ENCODE peak calls at places on chromosomes 1 and 21, in four cellular contexts. One of them, this sample, is unnamed.
A peak's percentile ranks its signal among the peaks of the same experiment; 100 is the strongest.

GRCh38 chr1:67285780-67286488 is 21.7 kb upstream of the IL12RB2 start:
- DNase-seq in RWPE1: peak; percentile 38
- DNase-seq in activated CD4-positive, CD25-positive, alpha-beta regulatory T cell treated with anti-CD3 and anti-CD28 coated beads, Interleukin-2, amount 50 U/mL, for 16 hours: no peak
- DNase-seq in upper lobe of left lung: no peak
- DNase-seq in this sample: no peak

GRCh38 chr1:68202239-68202832 is 30.0 kb downstream of the WLS start:
- DNase-seq in RWPE1: no peak
- DNase-seq in upper lobe of left lung: no peak
- DNase-seq in activated CD4-positive, CD25-positive, alpha-beta regulatory T cell treated with anti-CD3 and anti-CD28 coated beads, Interleukin-2, amount 50 U/mL, for 16 hours: no peak
- DNase-seq in this sample: no peak

GRCh38 chr1:147840909-147841308 is 61.7 kb upstream of the GJA8 start:
- DNase-seq in activated CD4-positive, CD25-positive, alpha-beta regulatory T cell treated with anti-CD3 and anti-CD28 coated beads, Interleukin-2, amount 50 U/mL, for 16 hours: no peak
- DNase-seq in RWPE1: no peak
- DNase-seq in upper lobe of left lung: no peak
- DNase-seq in this sample: no peak

GRCh38 chr1:223832637-223832943 is 13.2 kb downstream of the TP53BP2 start:
- DNase-seq in RWPE1: no peak
- DNase-seq in activated CD4-positive, CD25-positive, alpha-beta regulatory T cell treated with anti-CD3 and anti-CD28 coated beads, Interleukin-2, amount 50 U/mL, for 16 hours: no peak
- DNase-seq in upper lobe of left lung: peak; percentile 59
- DNase-seq in this sample: no peak

GRCh38 chr1:63320024-63320799 is 2.2 kb upstream of the FOXD3 start:
- DNase-seq in upper lobe of left lung: no peak
- DNase-seq in activated CD4-positive, CD25-positive, alpha-beta regulatory T cell treated with anti-CD3 and anti-CD28 coated beads, Interleukin-2, amount 50 U/mL, for 16 hours: no peak
- DNase-seq in RWPE1: no peak
- DNase-seq in this sample: peak; percentile 45

GRCh38 chr1:84283381-84283780 is 18.1 kb upstream of the SAMD13 start:
- DNase-seq in RWPE1: no peak
- DNase-seq in activated CD4-positive, CD25-positive, alpha-beta regulatory T cell treated with anti-CD3 and anti-CD28 coated beads, Interleukin-2, amount 50 U/mL, for 16 hours: no peak
- DNase-seq in upper lobe of left lung: no peak
- DNase-seq in this sample: no peak

GRCh38 chr1:213135572-213135971 is 84.5 kb downstream of the RPS6KC1 start:
- DNase-seq in activated CD4-positive, CD25-positive, alpha-beta regulatory T cell treated with anti-CD3 and anti-CD28 coated beads, Interleukin-2, amount 50 U/mL, for 16 hours: no peak
- DNase-seq in upper lobe of left lung: no peak
- DNase-seq in RWPE1: no peak
- DNase-seq in this sample: no peak

GRCh38 chr1:206907304-206907991 is 10.2 kb downstream of the IL24 start:
- DNase-seq in RWPE1: no peak
- DNase-seq in activated CD4-positive, CD25-positive, alpha-beta regulatory T cell treated with anti-CD3 and anti-CD28 coated beads, Interleukin-2, amount 50 U/mL, for 16 hours: no peak
- DNase-seq in upper lobe of left lung: no peak
- DNase-seq in this sample: peak; percentile 77

GRCh38 chr1:150832597-150832996 is 24.5 kb upstream of the CTSK start:
- DNase-seq in RWPE1: no peak
- DNase-seq in upper lobe of left lung: no peak
- DNase-seq in activated CD4-positive, CD25-positive, alpha-beta regulatory T cell treated with anti-CD3 and anti-CD28 coated beads, Interleukin-2, amount 50 U/mL, for 16 hours: no peak
- DNase-seq in this sample: no peak

GRCh38 chr1:24055681-24056080 is 56.3 kb downstream of the MYOM3 start:
- DNase-seq in RWPE1: no peak
- DNase-seq in upper lobe of left lung: no peak
- DNase-seq in activated CD4-positive, CD25-positive, alpha-beta regulatory T cell treated with anti-CD3 and anti-CD28 coated beads, Interleukin-2, amount 50 U/mL, for 16 hours: no peak
- DNase-seq in this sample: no peak

GRCh38 chr1:76185207-76185606 is 110.7 kb downstream of the ST6GALNAC3 start:
- DNase-seq in activated CD4-positive, CD25-positive, alpha-beta regulatory T cell treated with anti-CD3 and anti-CD28 coated beads, Interleukin-2, amount 50 U/mL, for 16 hours: no peak
- DNase-seq in upper lobe of left lung: no peak
- DNase-seq in RWPE1: no peak
- DNase-seq in this sample: no peak

GRCh38 chr1:246632584-246633168 is 66.4 kb downstream of the CNST start:
- DNase-seq in RWPE1: peak; percentile 30
- DNase-seq in activated CD4-positive, CD25-positive, alpha-beta regulatory T cell treated with anti-CD3 and anti-CD28 coated beads, Interleukin-2, amount 50 U/mL, for 16 hours: no peak
- DNase-seq in upper lobe of left lung: no peak
- DNase-seq in this sample: no peak

GRCh38 chr1:205247130-205247921 is 19.6 kb downstream of the TMCC2 start:
- DNase-seq in RWPE1: no peak
- DNase-seq in upper lobe of left lung: no peak
- DNase-seq in activated CD4-positive, CD25-positive, alpha-beta regulatory T cell treated with anti-CD3 and anti-CD28 coated beads, Interleukin-2, amount 50 U/mL, for 16 hours: no peak
- DNase-seq in this sample: no peak

GRCh38 chr1:230167419-230167852 is 100.4 kb downstream of the GALNT2 start:
- DNase-seq in RWPE1: peak; percentile 55
- DNase-seq in upper lobe of left lung: no peak
- DNase-seq in activated CD4-positive, CD25-positive, alpha-beta regulatory T cell treated with anti-CD3 and anti-CD28 coated beads, Interleukin-2, amount 50 U/mL, for 16 hours: no peak
- DNase-seq in this sample: peak; percentile 32

GRCh38 chr1:150551049-150551783 is 2.0 kb downstream of the ADAMTSL4 start:
- DNase-seq in upper lobe of left lung: no peak
- DNase-seq in RWPE1: no peak
- DNase-seq in activated CD4-positive, CD25-positive, alpha-beta regulatory T cell treated with anti-CD3 and anti-CD28 coated beads, Interleukin-2, amount 50 U/mL, for 16 hours: no peak
- DNase-seq in this sample: no peak

GRCh38 chr1:47579809-47580208 is 142.0 kb downstream of the FOXD2 start:
- DNase-seq in RWPE1: no peak
- DNase-seq in upper lobe of left lung: no peak
- DNase-seq in activated CD4-positive, CD25-positive, alpha-beta regulatory T cell treated with anti-CD3 and anti-CD28 coated beads, Interleukin-2, amount 50 U/mL, for 16 hours: no peak
- DNase-seq in this sample: no peak

GRCh38 chr1:41350055-41350378 is 11.2 kb upstream of the FOXO6 start:
- DNase-seq in activated CD4-positive, CD25-positive, alpha-beta regulatory T cell treated with anti-CD3 and anti-CD28 coated beads, Interleukin-2, amount 50 U/mL, for 16 hours: no peak
- DNase-seq in RWPE1: no peak
- DNase-seq in upper lobe of left lung: no peak
- DNase-seq in this sample: no peak

GRCh38 chr1:112762541-112763141 is 47.5 kb upstream of the PPM1J start:
- DNase-seq in activated CD4-positive, CD25-positive, alpha-beta regulatory T cell treated with anti-CD3 and anti-CD28 coated beads, Interleukin-2, amount 50 U/mL, for 16 hours: no peak
- DNase-seq in RWPE1: peak; percentile 23
- DNase-seq in upper lobe of left lung: peak; percentile 71
- DNase-seq in this sample: no peak

GRCh38 chr21:35996217-35996616 is 64.1 kb downstream of the SETD4 start:
- DNase-seq in activated CD4-positive, CD25-positive, alpha-beta regulatory T cell treated with anti-CD3 and anti-CD28 coated beads, Interleukin-2, amount 50 U/mL, for 16 hours: no peak
- DNase-seq in RWPE1: no peak
- DNase-seq in upper lobe of left lung: no peak
- DNase-seq in this sample: no peak

GRCh38 chr1:184299076-184299790 is 87.6 kb upstream of the C1orf21 start:
- DNase-seq in upper lobe of left lung: no peak
- DNase-seq in activated CD4-positive, CD25-positive, alpha-beta regulatory T cell treated with anti-CD3 and anti-CD28 coated beads, Interleukin-2, amount 50 U/mL, for 16 hours: no peak
- DNase-seq in RWPE1: no peak
- DNase-seq in this sample: no peak

GRCh38 chr1:155070721-155071556 is 7.4 kb downstream of the EFNA4 start:
- DNase-seq in upper lobe of left lung: peak; percentile 83
- DNase-seq in activated CD4-positive, CD25-positive, alpha-beta regulatory T cell treated with anti-CD3 and anti-CD28 coated beads, Interleukin-2, amount 50 U/mL, for 16 hours: peak; percentile 40
- DNase-seq in RWPE1: peak; percentile 57
- DNase-seq in this sample: peak; percentile 94

GRCh38 chr1:219542828-219543518 is 69.9 kb downstream of the ZC3H11B start:
- DNase-seq in activated CD4-positive, CD25-positive, alpha-beta regulatory T cell treated with anti-CD3 and anti-CD28 coated beads, Interleukin-2, amount 50 U/mL, for 16 hours: no peak
- DNase-seq in upper lobe of left lung: no peak
- DNase-seq in RWPE1: no peak
- DNase-seq in this sample: no peak

GRCh38 chr1:157429841-157430240 is 122.5 kb downstream of the FCRL5 start:
- DNase-seq in activated CD4-positive, CD25-positive, alpha-beta regulatory T cell treated with anti-CD3 and anti-CD28 coated beads, Interleukin-2, amount 50 U/mL, for 16 hours: no peak
- DNase-seq in upper lobe of left lung: no peak
- DNase-seq in RWPE1: no peak
- DNase-seq in this sample: no peak

GRCh38 chr1:18926315-18927081 is 24.1 kb upstream of the ALDH4A1 start:
- DNase-seq in activated CD4-positive, CD25-positive, alpha-beta regulatory T cell treated with anti-CD3 and anti-CD28 coated beads, Interleukin-2, amount 50 U/mL, for 16 hours: peak; percentile 70
- DNase-seq in upper lobe of left lung: peak; percentile 78
- DNase-seq in RWPE1: peak; percentile 96
- DNase-seq in this sample: no peak

GRCh38 chr21:41932191-41932575 is 21.6 kb downstream of the C2CD2 start:
- DNase-seq in upper lobe of left lung: no peak
- DNase-seq in activated CD4-positive, CD25-positive, alpha-beta regulatory T cell treated with anti-CD3 and anti-CD28 coated beads, Interleukin-2, amount 50 U/mL, for 16 hours: no peak
- DNase-seq in RWPE1: peak; percentile 64
- DNase-seq in this sample: no peak

GRCh38 chr1:184158911-184159701 is 107.6 kb downstream of the TSEN15 start:
- DNase-seq in RWPE1: no peak
- DNase-seq in activated CD4-positive, CD25-positive, alpha-beta regulatory T cell treated with anti-CD3 and anti-CD28 coated beads, Interleukin-2, amount 50 U/mL, for 16 hours: no peak
- DNase-seq in upper lobe of left lung: no peak
- DNase-seq in this sample: no peak